ENCODE peak calls at places on chromosomes 7 and 10, in six cellular contexts. One of them, this sample, is unnamed.

GRCh38 chr7:127831312-127832212 is 179.6 kb downstream of the SND1 start:
- DNase-seq in central memory CD4-positive, alpha-beta T cell: no peak
- DNase-seq in AG10803: no peak
- DNase-seq in AG20443: no peak
- DNase-seq in foreskin melanocyte: no peak
- DNase-seq in iris pigment epithelial cell: no peak
- DNase-seq in this sample: no peak

GRCh38 chr7:6226194-6226799 is 46.1 kb downstream of the CYTH3 start:
- DNase-seq in foreskin melanocyte: no peak
- DNase-seq in AG20443: peak; percentile 66
- DNase-seq in central memory CD4-positive, alpha-beta T cell: no peak
- DNase-seq in iris pigment epithelial cell: no peak
- DNase-seq in AG10803: peak; percentile 93
- DNase-seq in this sample: peak; percentile 72

GRCh38 chr7:2222516-2222915 is 10.2 kb downstream of the MAD1L1 start:
- DNase-seq in foreskin melanocyte: no peak
- DNase-seq in central memory CD4-positive, alpha-beta T cell: no peak
- DNase-seq in AG10803: no peak
- DNase-seq in iris pigment epithelial cell: no peak
- DNase-seq in AG20443: no peak
- DNase-seq in this sample: no peak

GRCh38 chr7:153829523-153829922 is 222.7 kb upstream of the DPP6 start:
- DNase-seq in AG10803: no peak
- DNase-seq in iris pigment epithelial cell: no peak
- DNase-seq in foreskin melanocyte: no peak
- DNase-seq in central memory CD4-positive, alpha-beta T cell: no peak
- DNase-seq in AG20443: no peak
- DNase-seq in this sample: no peak

GRCh38 chr7:132307465-132307864 is 268.8 kb downstream of the PLXNA4 start:
- DNase-seq in iris pigment epithelial cell: no peak
- DNase-seq in AG10803: no peak
- DNase-seq in central memory CD4-positive, alpha-beta T cell: no peak
- DNase-seq in foreskin melanocyte: no peak
- DNase-seq in AG20443: no peak
- DNase-seq in this sample: no peak

GRCh38 chr10:49071221-49071761 is 44.0 kb downstream of the VSTM4 start:
- DNase-seq in AG20443: no peak
- DNase-seq in iris pigment epithelial cell: peak; percentile 2
- DNase-seq in foreskin melanocyte: no peak
- DNase-seq in central memory CD4-positive, alpha-beta T cell: no peak
- DNase-seq in AG10803: peak; percentile 27
- DNase-seq in this sample: peak; percentile 29

GRCh38 chr7:93245525-93246432 is 13.6 kb downstream of the VPS50 start:
- DNase-seq in AG10803: peak; percentile 38
- DNase-seq in iris pigment epithelial cell: peak; percentile 25
- DNase-seq in foreskin melanocyte: peak; percentile 22
- DNase-seq in central memory CD4-positive, alpha-beta T cell: peak; percentile 42
- DNase-seq in AG20443: peak; percentile 14
- DNase-seq in this sample: peak; percentile 50

GRCh38 chr7:150668472-150668911 is 17.0 kb upstream of the GIMAP2 start:
- DNase-seq in foreskin melanocyte: no peak
- DNase-seq in iris pigment epithelial cell: no peak
- DNase-seq in AG10803: no peak
- DNase-seq in central memory CD4-positive, alpha-beta T cell: peak; percentile 83
- DNase-seq in AG20443: no peak
- DNase-seq in this sample: no peak

GRCh38 chr7:128271471-128272454 is 30.7 kb downstream of the LEP start:
- DNase-seq in AG20443: peak; percentile 61
- DNase-seq in iris pigment epithelial cell: no peak
- DNase-seq in central memory CD4-positive, alpha-beta T cell: no peak
- DNase-seq in AG10803: no peak
- DNase-seq in foreskin melanocyte: no peak
- DNase-seq in this sample: peak; percentile 41

GRCh38 chr7:835491-836401 is 3.5 kb downstream of the SUN1 start:
- DNase-seq in AG20443: no peak
- DNase-seq in foreskin melanocyte: no peak
- DNase-seq in iris pigment epithelial cell: no peak
- DNase-seq in central memory CD4-positive, alpha-beta T cell: no peak
- DNase-seq in AG10803: peak; percentile 28
- DNase-seq in this sample: peak; percentile 34

GRCh38 chr10:88190123-88190522 is 326.7 kb downstream of the PTEN start:
- DNase-seq in foreskin melanocyte: no peak
- DNase-seq in AG10803: peak; percentile 28
- DNase-seq in iris pigment epithelial cell: no peak
- DNase-seq in central memory CD4-positive, alpha-beta T cell: no peak
- DNase-seq in AG20443: no peak
- DNase-seq in this sample: no peak

GRCh38 chr10:60576130-60577069 is 186.7 kb upstream of the ANK3 start:
- DNase-seq in foreskin melanocyte: no peak
- DNase-seq in AG20443: no peak
- DNase-seq in iris pigment epithelial cell: peak; percentile 6
- DNase-seq in central memory CD4-positive, alpha-beta T cell: no peak
- DNase-seq in AG10803: no peak
- DNase-seq in this sample: no peak

GRCh38 chr7:119232091-119232490 is 1007.6 kb downstream of the ANKRD7 start:
- DNase-seq in AG20443: no peak
- DNase-seq in foreskin melanocyte: no peak
- DNase-seq in central memory CD4-positive, alpha-beta T cell: no peak
- DNase-seq in AG10803: no peak
- DNase-seq in iris pigment epithelial cell: no peak
- DNase-seq in this sample: no peak

GRCh38 chr10:2968401-2968800 is 98.9 kb upstream of the PFKP start:
- DNase-seq in AG20443: peak; percentile 77
- DNase-seq in iris pigment epithelial cell: peak; percentile 41
- DNase-seq in foreskin melanocyte: peak; percentile 2
- DNase-seq in AG10803: peak; percentile 77
- DNase-seq in central memory CD4-positive, alpha-beta T cell: no peak
- DNase-seq in this sample: peak; percentile 84

GRCh38 chr7:139430443-139430842 is 53.0 kb downstream of the KLRG2 start:
- DNase-seq in iris pigment epithelial cell: no peak
- DNase-seq in AG10803: no peak
- DNase-seq in foreskin melanocyte: no peak
- DNase-seq in central memory CD4-positive, alpha-beta T cell: no peak
- DNase-seq in AG20443: no peak
- DNase-seq in this sample: no peak

GRCh38 chr7:4566714-4567113 is 115.4 kb upstream of the FOXK1 start:
- DNase-seq in central memory CD4-positive, alpha-beta T cell: no peak
- DNase-seq in foreskin melanocyte: no peak
- DNase-seq in AG10803: no peak
- DNase-seq in iris pigment epithelial cell: no peak
- DNase-seq in AG20443: no peak
- DNase-seq in this sample: no peak

GRCh38 chr10:119104653-119105024 is 726 bp downstream of the DENND10 start:
- DNase-seq in AG20443: no peak
- DNase-seq in iris pigment epithelial cell: peak; percentile 23
- DNase-seq in foreskin melanocyte: peak; percentile 26
- DNase-seq in AG10803: no peak
- DNase-seq in central memory CD4-positive, alpha-beta T cell: no peak
- DNase-seq in this sample: no peak

GRCh38 chr7:12475362-12476063 is 71.8 kb upstream of the VWDE start:
- DNase-seq in foreskin melanocyte: no peak
- DNase-seq in AG10803: peak; percentile 3
- DNase-seq in iris pigment epithelial cell: peak; percentile 92
- DNase-seq in AG20443: no peak
- DNase-seq in central memory CD4-positive, alpha-beta T cell: no peak
- DNase-seq in this sample: peak; percentile 69

GRCh38 chr7:129519464-129519863 is 17.1 kb downstream of the SMKR1 start:
- DNase-seq in AG10803: no peak
- DNase-seq in foreskin melanocyte: no peak
- DNase-seq in iris pigment epithelial cell: no peak
- DNase-seq in AG20443: no peak
- DNase-seq in central memory CD4-positive, alpha-beta T cell: no peak
- DNase-seq in this sample: no peak

GRCh38 chr7:106717997-106718871 is 57.3 kb upstream of the CCDC71L start:
- DNase-seq in AG10803: peak; percentile 99
- DNase-seq in iris pigment epithelial cell: peak; percentile 99
- DNase-seq in foreskin melanocyte: peak; percentile 97
- DNase-seq in central memory CD4-positive, alpha-beta T cell: peak; percentile 48
- DNase-seq in AG20443: peak; percentile 83
- DNase-seq in this sample: peak; percentile 99

GRCh38 chr7:152601305-152601798 is 74.6 kb downstream of the XRCC2 start:
- DNase-seq in AG20443: peak; percentile 47
- DNase-seq in iris pigment epithelial cell: no peak
- DNase-seq in AG10803: no peak
- DNase-seq in foreskin melanocyte: no peak
- DNase-seq in central memory CD4-positive, alpha-beta T cell: no peak
- DNase-seq in this sample: peak; percentile 61

GRCh38 chr7:56287429-56288138 is 171.4 kb upstream of the NUPR2 start:
- DNase-seq in AG20443: no peak
- DNase-seq in iris pigment epithelial cell: peak; percentile 12
- DNase-seq in central memory CD4-positive, alpha-beta T cell: no peak
- DNase-seq in AG10803: no peak
- DNase-seq in foreskin melanocyte: no peak
- DNase-seq in this sample: peak; percentile 17

GRCh38 chr7:138001529-138002095 is at the start of gene CREB3L2:
- DNase-seq in AG10803: peak; percentile 73
- DNase-seq in foreskin melanocyte: no peak
- DNase-seq in iris pigment epithelial cell: peak; percentile 62
- DNase-seq in AG20443: peak; percentile 45
- DNase-seq in central memory CD4-positive, alpha-beta T cell: peak; percentile 60
- DNase-seq in this sample: peak; percentile 90

GRCh38 chr7:1475991-1476390 is 16.7 kb upstream of the MICALL2 start:
- DNase-seq in AG20443: no peak
- DNase-seq in central memory CD4-positive, alpha-beta T cell: no peak
- DNase-seq in iris pigment epithelial cell: no peak
- DNase-seq in foreskin melanocyte: no peak
- DNase-seq in AG10803: no peak
- DNase-seq in this sample: no peak

GRCh38 chr7:3201937-3202715 is 98.9 kb upstream of the SDK1 start:
- DNase-seq in central memory CD4-positive, alpha-beta T cell: no peak
- DNase-seq in iris pigment epithelial cell: no peak
- DNase-seq in foreskin melanocyte: no peak
- DNase-seq in AG10803: no peak
- DNase-seq in AG20443: no peak
- DNase-seq in this sample: no peak

GRCh38 chr7:55432937-55433784 is 68.0 kb downstream of the LANCL2 start:
- DNase-seq in AG10803: peak; percentile 47
- DNase-seq in iris pigment epithelial cell: peak; percentile 46
- DNase-seq in central memory CD4-positive, alpha-beta T cell: peak; percentile 19
- DNase-seq in AG20443: peak; percentile 47
- DNase-seq in foreskin melanocyte: no peak
- DNase-seq in this sample: peak; percentile 55

GRCh38 chr10:48818861-48819490 is 120.7 kb downstream of the LRRC18 start:
- DNase-seq in AG20443: no peak
- DNase-seq in AG10803: no peak
- DNase-seq in iris pigment epithelial cell: no peak
- DNase-seq in foreskin melanocyte: no peak
- DNase-seq in central memory CD4-positive, alpha-beta T cell: no peak
- DNase-seq in this sample: no peak

GRCh38 chr10:72079356-72079755 is 9.0 kb downstream of the SPOCK2 start:
- DNase-seq in central memory CD4-positive, alpha-beta T cell: peak; percentile 70
- DNase-seq in iris pigment epithelial cell: no peak
- DNase-seq in AG20443: peak; percentile 11
- DNase-seq in foreskin melanocyte: no peak
- DNase-seq in AG10803: no peak
- DNase-seq in this sample: no peak

GRCh38 chr10:32077896-32078295 is 21.7 kb upstream of the KIF5B start:
- DNase-seq in AG10803: peak; percentile 82
- DNase-seq in iris pigment epithelial cell: peak; percentile 49
- DNase-seq in foreskin melanocyte: peak; percentile 48
- DNase-seq in central memory CD4-positive, alpha-beta T cell: no peak
- DNase-seq in AG20443: peak; percentile 90
- DNase-seq in this sample: peak; percentile 95

GRCh38 chr7:28980504-28981281 is 22.6 kb upstream of the TRIL start:
- DNase-seq in AG20443: no peak
- DNase-seq in AG10803: no peak
- DNase-seq in iris pigment epithelial cell: no peak
- DNase-seq in central memory CD4-positive, alpha-beta T cell: no peak
- DNase-seq in foreskin melanocyte: no peak
- DNase-seq in this sample: peak; percentile 58

GRCh38 chr10:78892383-78893191 is 176.2 kb upstream of the ZMIZ1 start:
- DNase-seq in foreskin melanocyte: no peak
- DNase-seq in iris pigment epithelial cell: no peak
- DNase-seq in AG10803: no peak
- DNase-seq in AG20443: no peak
- DNase-seq in central memory CD4-positive, alpha-beta T cell: no peak
- DNase-seq in this sample: peak; percentile 62

GRCh38 chr10:17910144-17910789 is 41.5 kb upstream of the SLC39A12 start:
- DNase-seq in AG20443: peak; percentile 63
- DNase-seq in foreskin melanocyte: peak; percentile 38
- DNase-seq in AG10803: peak; percentile 68
- DNase-seq in central memory CD4-positive, alpha-beta T cell: no peak
- DNase-seq in iris pigment epithelial cell: peak; percentile 66
- DNase-seq in this sample: peak; percentile 80

GRCh38 chr7:135320277-135320676 is 86.6 kb downstream of the STRA8 start:
- DNase-seq in foreskin melanocyte: no peak
- DNase-seq in central memory CD4-positive, alpha-beta T cell: no peak
- DNase-seq in iris pigment epithelial cell: peak; percentile 89
- DNase-seq in AG10803: peak; percentile 54
- DNase-seq in AG20443: peak; percentile 59
- DNase-seq in this sample: peak; percentile 33

GRCh38 chr10:35643151-35643975 is 1.3 kb upstream of the FZD8 start:
- DNase-seq in iris pigment epithelial cell: peak; percentile 45
- DNase-seq in foreskin melanocyte: no peak
- DNase-seq in AG20443: peak; percentile 74
- DNase-seq in AG10803: peak; percentile 63
- DNase-seq in central memory CD4-positive, alpha-beta T cell: no peak
- DNase-seq in this sample: peak; percentile 86

This sample was measured in GM23248.